ENCODE peak calls at places on chromosomes 12 and 14, in nine cellular contexts. One of them, this sample, is unnamed.
A peak's percentile ranks its signal among the peaks of the same experiment; 100 is the strongest.

GRCh38 chr14:51626788-51627187 is 24.9 kb upstream of the FRMD6 start:
- DNase-seq in GM13976: no peak
- DNase-seq in suprapubic skin: no peak
- DNase-seq in fibroblast of the aortic adventitia: no peak
- DNase-seq in heart left ventricle: no peak
- DNase-seq in B cell: no peak
- DNase-seq in IMR-90: no peak
- DNase-seq in fibroblast of pulmonary artery: no peak
- DNase-seq in AG04450: no peak
- DNase-seq in this sample: no peak

GRCh38 chr14:31435276-31435675 is 14.9 kb upstream of the HEATR5A start:
- DNase-seq in GM13976: no peak
- DNase-seq in suprapubic skin: no peak
- DNase-seq in fibroblast of the aortic adventitia: peak; percentile 84
- DNase-seq in heart left ventricle: no peak
- DNase-seq in B cell: no peak
- DNase-seq in IMR-90: peak; percentile 54
- DNase-seq in fibroblast of pulmonary artery: peak; percentile 47
- DNase-seq in AG04450: no peak
- DNase-seq in this sample: no peak

GRCh38 chr14:99257673-99258221 is 14.2 kb downstream of the BCL11B start:
- DNase-seq in GM13976: no peak
- DNase-seq in suprapubic skin: no peak
- DNase-seq in fibroblast of the aortic adventitia: no peak
- DNase-seq in heart left ventricle: no peak
- DNase-seq in B cell: no peak
- DNase-seq in IMR-90: no peak
- DNase-seq in fibroblast of pulmonary artery: no peak
- DNase-seq in AG04450: no peak
- DNase-seq in this sample: no peak

GRCh38 chr12:13582421-13582820 is 385.9 kb downstream of the EMP1 start:
- DNase-seq in GM13976: no peak
- DNase-seq in suprapubic skin: no peak
- DNase-seq in fibroblast of the aortic adventitia: no peak
- DNase-seq in heart left ventricle: no peak
- DNase-seq in B cell: no peak
- DNase-seq in IMR-90: no peak
- DNase-seq in fibroblast of pulmonary artery: no peak
- DNase-seq in AG04450: no peak
- DNase-seq in this sample: no peak

GRCh38 chr14:20662968-20663731 is 21.2 kb upstream of the RNASE4 start:
- DNase-seq in GM13976: peak; percentile 63
- DNase-seq in suprapubic skin: no peak
- DNase-seq in fibroblast of the aortic adventitia: peak; percentile 72
- DNase-seq in heart left ventricle: no peak
- DNase-seq in B cell: peak; percentile 88
- DNase-seq in IMR-90: peak; percentile 55
- DNase-seq in fibroblast of pulmonary artery: peak; percentile 66
- DNase-seq in AG04450: no peak
- DNase-seq in this sample: no peak

GRCh38 chr12:108826115-108826806 is 31.1 kb downstream of the SSH1 start:
- DNase-seq in GM13976: no peak
- DNase-seq in suprapubic skin: no peak
- DNase-seq in fibroblast of the aortic adventitia: peak; percentile 96
- DNase-seq in heart left ventricle: peak; percentile 81
- DNase-seq in B cell: no peak
- DNase-seq in IMR-90: peak; percentile 97
- DNase-seq in fibroblast of pulmonary artery: peak; percentile 96
- DNase-seq in AG04450: peak; percentile 83
- DNase-seq in this sample: no peak

GRCh38 chr12:124278389-124279101 is 16.3 kb upstream of the RFLNA start:
- DNase-seq in GM13976: no peak
- DNase-seq in suprapubic skin: no peak
- DNase-seq in fibroblast of the aortic adventitia: no peak
- DNase-seq in heart left ventricle: no peak
- DNase-seq in B cell: no peak
- DNase-seq in IMR-90: no peak
- DNase-seq in fibroblast of pulmonary artery: no peak
- DNase-seq in AG04450: no peak
- DNase-seq in this sample: no peak

GRCh38 chr12:57740656-57741412 is 2.3 kb upstream of the AGAP2 start:
- DNase-seq in GM13976: peak; percentile 75
- DNase-seq in suprapubic skin: no peak
- DNase-seq in fibroblast of the aortic adventitia: no peak
- DNase-seq in heart left ventricle: no peak
- DNase-seq in B cell: peak; percentile 74
- DNase-seq in IMR-90: no peak
- DNase-seq in fibroblast of pulmonary artery: no peak
- DNase-seq in AG04450: no peak
- DNase-seq in this sample: no peak

GRCh38 chr12:9867531-9867930 is 1.6 kb downstream of the CLEC2B start:
- DNase-seq in GM13976: no peak
- DNase-seq in suprapubic skin: no peak
- DNase-seq in fibroblast of the aortic adventitia: peak; percentile 5
- DNase-seq in heart left ventricle: no peak
- DNase-seq in B cell: no peak
- DNase-seq in IMR-90: no peak
- DNase-seq in fibroblast of pulmonary artery: no peak
- DNase-seq in AG04450: no peak
- DNase-seq in this sample: no peak

GRCh38 chr12:50220357-50221061 is 53.3 kb upstream of the CERS5 start:
- DNase-seq in GM13976: peak; percentile 47
- DNase-seq in suprapubic skin: no peak
- DNase-seq in fibroblast of the aortic adventitia: peak; percentile 84
- DNase-seq in heart left ventricle: no peak
- DNase-seq in B cell: no peak
- DNase-seq in IMR-90: peak; percentile 72
- DNase-seq in fibroblast of pulmonary artery: peak; percentile 81
- DNase-seq in AG04450: no peak
- DNase-seq in this sample: no peak

GRCh38 chr14:99234982-99235491 is 37.0 kb downstream of the BCL11B start:
- DNase-seq in GM13976: no peak
- DNase-seq in suprapubic skin: peak; percentile 72
- DNase-seq in fibroblast of the aortic adventitia: no peak
- DNase-seq in heart left ventricle: no peak
- DNase-seq in B cell: no peak
- DNase-seq in IMR-90: no peak
- DNase-seq in fibroblast of pulmonary artery: no peak
- DNase-seq in AG04450: no peak
- DNase-seq in this sample: no peak

GRCh38 chr14:99148861-99149610 is 123.0 kb downstream of the BCL11B start:
- DNase-seq in GM13976: no peak
- DNase-seq in suprapubic skin: no peak
- DNase-seq in fibroblast of the aortic adventitia: no peak
- DNase-seq in heart left ventricle: no peak
- DNase-seq in B cell: no peak
- DNase-seq in IMR-90: no peak
- DNase-seq in fibroblast of pulmonary artery: no peak
- DNase-seq in AG04450: no peak
- DNase-seq in this sample: peak; percentile 77

GRCh38 chr14:75141967-75142366 is 15.1 kb upstream of the NEK9 start:
- DNase-seq in GM13976: no peak
- DNase-seq in suprapubic skin: no peak
- DNase-seq in fibroblast of the aortic adventitia: peak; percentile 50
- DNase-seq in heart left ventricle: no peak
- DNase-seq in B cell: peak; percentile 29
- DNase-seq in IMR-90: peak; percentile 56
- DNase-seq in fibroblast of pulmonary artery: peak; percentile 71
- DNase-seq in AG04450: no peak
- DNase-seq in this sample: no peak

GRCh38 chr12:118980407-118981014 is 830 bp upstream of the SRRM4 start:
- DNase-seq in GM13976: peak; percentile 30
- DNase-seq in suprapubic skin: no peak
- DNase-seq in fibroblast of the aortic adventitia: no peak
- DNase-seq in heart left ventricle: no peak
- DNase-seq in B cell: no peak
- DNase-seq in IMR-90: no peak
- DNase-seq in fibroblast of pulmonary artery: no peak
- DNase-seq in AG04450: no peak
- DNase-seq in this sample: no peak

GRCh38 chr14:29350496-29350895 is 577.2 kb downstream of the PRKD1 start:
- DNase-seq in GM13976: no peak
- DNase-seq in suprapubic skin: no peak
- DNase-seq in fibroblast of the aortic adventitia: no peak
- DNase-seq in heart left ventricle: no peak
- DNase-seq in B cell: no peak
- DNase-seq in IMR-90: no peak
- DNase-seq in fibroblast of pulmonary artery: no peak
- DNase-seq in AG04450: no peak
- DNase-seq in this sample: no peak

GRCh38 chr14:67526676-67527459 is 6.2 kb upstream of the PLEKHH1 start:
- DNase-seq in GM13976: peak; percentile 53
- DNase-seq in suprapubic skin: no peak
- DNase-seq in fibroblast of the aortic adventitia: peak; percentile 59
- DNase-seq in heart left ventricle: no peak
- DNase-seq in B cell: peak; percentile 52
- DNase-seq in IMR-90: peak; percentile 45
- DNase-seq in fibroblast of pulmonary artery: peak; percentile 63
- DNase-seq in AG04450: no peak
- DNase-seq in this sample: no peak
- TF ChIP-seq CTCF in GM13976: peak; percentile 52
- TF ChIP-seq CTCF in suprapubic skin: peak; percentile 40
- TF ChIP-seq CTCF in fibroblast of the aortic adventitia: peak; percentile 52
- TF ChIP-seq CTCF in heart left ventricle: peak; percentile 68
- TF ChIP-seq CTCF in B cell: peak; percentile 60
- TF ChIP-seq CTCF in IMR-90: peak; percentile 53
- TF ChIP-seq CTCF in fibroblast of pulmonary artery: peak; percentile 72
- TF ChIP-seq CTCF in AG04450: peak; percentile 72
- TF ChIP-seq CTCF in this sample: peak; percentile 80

GRCh38 chr12:100674009-100674888 is 100.8 kb downstream of the GAS2L3 start:
- DNase-seq in GM13976: no peak
- DNase-seq in suprapubic skin: no peak
- DNase-seq in fibroblast of the aortic adventitia: no peak
- DNase-seq in heart left ventricle: no peak
- DNase-seq in B cell: no peak
- DNase-seq in IMR-90: no peak
- DNase-seq in fibroblast of pulmonary artery: no peak
- DNase-seq in AG04450: no peak
- DNase-seq in this sample: no peak

GRCh38 chr12:100671396-100672074 is 98.1 kb downstream of the GAS2L3 start:
- DNase-seq in GM13976: no peak
- DNase-seq in suprapubic skin: no peak
- DNase-seq in fibroblast of the aortic adventitia: no peak
- DNase-seq in heart left ventricle: no peak
- DNase-seq in B cell: no peak
- DNase-seq in IMR-90: no peak
- DNase-seq in fibroblast of pulmonary artery: no peak
- DNase-seq in AG04450: no peak
- DNase-seq in this sample: no peak

GRCh38 chr12:100668939-100669536 is 95.6 kb downstream of the GAS2L3 start:
- DNase-seq in GM13976: peak; percentile 74
- DNase-seq in suprapubic skin: no peak
- DNase-seq in fibroblast of the aortic adventitia: peak; percentile 63
- DNase-seq in heart left ventricle: peak; percentile 62
- DNase-seq in B cell: peak; percentile 36
- DNase-seq in IMR-90: peak; percentile 61
- DNase-seq in fibroblast of pulmonary artery: peak; percentile 81
- DNase-seq in AG04450: peak; percentile 16
- DNase-seq in this sample: peak; percentile 88

GRCh38 chr12:100669922-100670321 is 96.4 kb downstream of the GAS2L3 start:
- DNase-seq in GM13976: no peak
- DNase-seq in suprapubic skin: no peak
- DNase-seq in fibroblast of the aortic adventitia: no peak
- DNase-seq in heart left ventricle: no peak
- DNase-seq in B cell: no peak
- DNase-seq in IMR-90: no peak
- DNase-seq in fibroblast of pulmonary artery: no peak
- DNase-seq in AG04450: no peak
- DNase-seq in this sample: no peak

GRCh38 chr12:100672075-100672592 is 98.7 kb downstream of the GAS2L3 start:
- DNase-seq in GM13976: peak; percentile 46
- DNase-seq in suprapubic skin: no peak
- DNase-seq in fibroblast of the aortic adventitia: no peak
- DNase-seq in heart left ventricle: no peak
- DNase-seq in B cell: peak; percentile 23
- DNase-seq in IMR-90: no peak
- DNase-seq in fibroblast of pulmonary artery: no peak
- DNase-seq in AG04450: no peak
- DNase-seq in this sample: no peak
- TF ChIP-seq CTCF in GM13976: peak; percentile 68
- TF ChIP-seq CTCF in suprapubic skin: peak; percentile 27
- TF ChIP-seq CTCF in fibroblast of the aortic adventitia: peak; percentile 50
- TF ChIP-seq CTCF in heart left ventricle: peak; percentile 40
- TF ChIP-seq CTCF in B cell: peak; percentile 54
- TF ChIP-seq CTCF in IMR-90: peak; percentile 38
- TF ChIP-seq CTCF in fibroblast of pulmonary artery: peak; percentile 59
- TF ChIP-seq CTCF in AG04450: peak; percentile 53
- TF ChIP-seq CTCF in this sample: peak; percentile 49

GRCh38 chr12:24777359-24777758 is 171.5 kb downstream of the BCAT1 start:
- DNase-seq in GM13976: no peak
- DNase-seq in suprapubic skin: no peak
- DNase-seq in fibroblast of the aortic adventitia: no peak
- DNase-seq in heart left ventricle: no peak
- DNase-seq in B cell: no peak
- DNase-seq in IMR-90: no peak
- DNase-seq in fibroblast of pulmonary artery: no peak
- DNase-seq in AG04450: no peak
- DNase-seq in this sample: no peak

GRCh38 chr12:24778486-24779304 is 170.2 kb downstream of the BCAT1 start:
- DNase-seq in GM13976: peak; percentile 30
- DNase-seq in suprapubic skin: no peak
- DNase-seq in fibroblast of the aortic adventitia: peak; percentile 73
- DNase-seq in heart left ventricle: no peak
- DNase-seq in B cell: peak; percentile 57
- DNase-seq in IMR-90: peak; percentile 75
- DNase-seq in fibroblast of pulmonary artery: peak; percentile 74
- DNase-seq in AG04450: peak; percentile 34
- DNase-seq in this sample: no peak

GRCh38 chr12:24776856-24777255 is 172.0 kb downstream of the BCAT1 start:
- DNase-seq in GM13976: no peak
- DNase-seq in suprapubic skin: no peak
- DNase-seq in fibroblast of the aortic adventitia: peak; percentile 37
- DNase-seq in heart left ventricle: no peak
- DNase-seq in B cell: no peak
- DNase-seq in IMR-90: no peak
- DNase-seq in fibroblast of pulmonary artery: peak; percentile 60
- DNase-seq in AG04450: no peak
- DNase-seq in this sample: no peak

DNA sequence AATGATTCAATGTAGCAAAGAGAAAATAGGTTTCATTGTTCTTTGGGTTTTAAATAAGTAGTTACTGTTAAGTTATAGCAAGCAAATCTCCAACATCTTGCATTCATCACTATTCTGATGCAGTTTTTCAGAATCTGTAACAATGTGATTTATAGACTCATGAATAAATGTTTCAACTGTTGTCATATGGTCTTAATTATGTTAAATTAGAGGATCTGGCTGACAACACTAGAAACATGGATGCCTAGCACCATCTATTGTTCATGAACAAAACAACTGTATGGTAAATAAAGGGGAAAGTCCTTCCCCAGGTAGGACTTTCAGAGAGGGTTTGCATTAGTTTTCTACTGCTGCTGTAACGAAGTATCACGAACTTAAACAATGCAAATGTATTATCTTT is 167.9 kb downstream of the BCAT1 start:
- DNase-seq in GM13976: no peak
- DNase-seq in suprapubic skin: no peak
- DNase-seq in fibroblast of the aortic adventitia: peak; percentile 53
- DNase-seq in heart left ventricle: no peak
- DNase-seq in B cell: peak; percentile 12
- DNase-seq in IMR-90: peak; percentile 44
- DNase-seq in fibroblast of pulmonary artery: peak; percentile 35
- DNase-seq in AG04450: no peak
- DNase-seq in this sample: no peak
- TF ChIP-seq CTCF in GM13976: peak; percentile 11
- TF ChIP-seq CTCF in suprapubic skin: no peak
- TF ChIP-seq CTCF in fibroblast of the aortic adventitia: no peak
- TF ChIP-seq CTCF in heart left ventricle: no peak
- TF ChIP-seq CTCF in B cell: peak; percentile 20
- TF ChIP-seq CTCF in IMR-90: peak; percentile 42
- TF ChIP-seq CTCF in fibroblast of pulmonary artery: peak; percentile 13
- TF ChIP-seq CTCF in AG04450: peak; percentile 26
- TF ChIP-seq CTCF in this sample: peak; percentile 50

GRCh38 chr12:55820679-55821078 is 2.8 kb downstream of the ORMDL2 start:
- DNase-seq in GM13976: no peak
- DNase-seq in suprapubic skin: no peak
- DNase-seq in fibroblast of the aortic adventitia: peak; percentile 25
- DNase-seq in heart left ventricle: no peak
- DNase-seq in B cell: no peak
- DNase-seq in IMR-90: no peak
- DNase-seq in fibroblast of pulmonary artery: peak; percentile 44
- DNase-seq in AG04450: no peak
- DNase-seq in this sample: no peak
- TF ChIP-seq CTCF in GM13976: no peak
- TF ChIP-seq CTCF in suprapubic skin: no peak
- TF ChIP-seq CTCF in fibroblast of the aortic adventitia: peak; percentile 28
- TF ChIP-seq CTCF in heart left ventricle: no peak
- TF ChIP-seq CTCF in B cell: no peak
- TF ChIP-seq CTCF in IMR-90: peak; percentile 43
- TF ChIP-seq CTCF in fibroblast of pulmonary artery: peak; percentile 42
- TF ChIP-seq CTCF in AG04450: peak; percentile 46
- TF ChIP-seq CTCF in this sample: peak; percentile 35